ENCODE peak calls at places on chromosome X, in ten cellular contexts. One of them, this sample, is unnamed.

GRCh38 chrX:153766098-153766817 is 2.2 kb downstream of the PLXNB3 start:
- DNase-seq in lung: no peak
- DNase-seq in cardiac muscle cell: peak; percentile 13
- DNase-seq in heart right ventricle: no peak
- DNase-seq in Peyer's patch: no peak
- DNase-seq in hepatocyte: peak; percentile 72
- DNase-seq in fibroblast of lung: peak; percentile 76
- DNase-seq in suprapubic skin: no peak
- DNase-seq in heart left ventricle: no peak
- DNase-seq in upper lobe of left lung: no peak
- DNase-seq in this sample: peak; percentile 21

GRCh38 chrX:131745942-131746489 is 202.1 kb downstream of the OR13H1 start:
- DNase-seq in lung: no peak
- DNase-seq in cardiac muscle cell: no peak
- DNase-seq in heart right ventricle: no peak
- DNase-seq in Peyer's patch: no peak
- DNase-seq in hepatocyte: no peak
- DNase-seq in fibroblast of lung: no peak
- DNase-seq in suprapubic skin: no peak
- DNase-seq in heart left ventricle: no peak
- DNase-seq in upper lobe of left lung: no peak
- DNase-seq in this sample: no peak

GRCh38 chrX:140664939-140665338 is 44.6 kb upstream of the LINC00632 start:
- DNase-seq in lung: no peak
- DNase-seq in cardiac muscle cell: peak; percentile 10
- DNase-seq in heart right ventricle: no peak
- DNase-seq in Peyer's patch: no peak
- DNase-seq in hepatocyte: peak; percentile 13
- DNase-seq in fibroblast of lung: peak; percentile 26
- DNase-seq in suprapubic skin: no peak
- DNase-seq in heart left ventricle: no peak
- DNase-seq in upper lobe of left lung: no peak
- DNase-seq in this sample: no peak

GRCh38 chrX:45745479-45745878 is 544.8 kb upstream of the DIPK2B start:
- DNase-seq in lung: no peak
- DNase-seq in cardiac muscle cell: no peak
- DNase-seq in heart right ventricle: no peak
- DNase-seq in Peyer's patch: no peak
- DNase-seq in hepatocyte: no peak
- DNase-seq in fibroblast of lung: peak; percentile 57
- DNase-seq in suprapubic skin: no peak
- DNase-seq in heart left ventricle: no peak
- DNase-seq in upper lobe of left lung: no peak
- DNase-seq in this sample: no peak

GRCh38 chrX:101303790-101304189 is 12.7 kb upstream of the TAF7L start:
- DNase-seq in lung: no peak
- DNase-seq in cardiac muscle cell: no peak
- DNase-seq in heart right ventricle: no peak
- DNase-seq in Peyer's patch: no peak
- DNase-seq in hepatocyte: no peak
- DNase-seq in fibroblast of lung: no peak
- DNase-seq in suprapubic skin: no peak
- DNase-seq in heart left ventricle: no peak
- DNase-seq in upper lobe of left lung: no peak
- DNase-seq in this sample: no peak

GRCh38 chrX:21975242-21975641 is 34.7 kb downstream of the SMS start:
- DNase-seq in lung: no peak
- DNase-seq in cardiac muscle cell: no peak
- DNase-seq in heart right ventricle: no peak
- DNase-seq in Peyer's patch: no peak
- DNase-seq in hepatocyte: no peak
- DNase-seq in fibroblast of lung: no peak
- DNase-seq in suprapubic skin: no peak
- DNase-seq in heart left ventricle: no peak
- DNase-seq in upper lobe of left lung: no peak
- DNase-seq in this sample: no peak

GRCh38 chrX:39928704-39929439 is 168.9 kb downstream of the BCOR start:
- DNase-seq in lung: no peak
- DNase-seq in cardiac muscle cell: no peak
- DNase-seq in heart right ventricle: no peak
- DNase-seq in Peyer's patch: no peak
- DNase-seq in hepatocyte: no peak
- DNase-seq in fibroblast of lung: no peak
- DNase-seq in suprapubic skin: no peak
- DNase-seq in heart left ventricle: no peak
- DNase-seq in upper lobe of left lung: peak; percentile 53
- DNase-seq in this sample: no peak

GRCh38 chrX:111837226-111837625 is 38.8 kb upstream of the TRPC5OS start:
- DNase-seq in lung: no peak
- DNase-seq in cardiac muscle cell: peak; percentile 75
- DNase-seq in heart right ventricle: no peak
- DNase-seq in Peyer's patch: no peak
- DNase-seq in hepatocyte: no peak
- DNase-seq in fibroblast of lung: no peak
- DNase-seq in suprapubic skin: no peak
- DNase-seq in heart left ventricle: no peak
- DNase-seq in upper lobe of left lung: no peak
- DNase-seq in this sample: no peak

DNA sequence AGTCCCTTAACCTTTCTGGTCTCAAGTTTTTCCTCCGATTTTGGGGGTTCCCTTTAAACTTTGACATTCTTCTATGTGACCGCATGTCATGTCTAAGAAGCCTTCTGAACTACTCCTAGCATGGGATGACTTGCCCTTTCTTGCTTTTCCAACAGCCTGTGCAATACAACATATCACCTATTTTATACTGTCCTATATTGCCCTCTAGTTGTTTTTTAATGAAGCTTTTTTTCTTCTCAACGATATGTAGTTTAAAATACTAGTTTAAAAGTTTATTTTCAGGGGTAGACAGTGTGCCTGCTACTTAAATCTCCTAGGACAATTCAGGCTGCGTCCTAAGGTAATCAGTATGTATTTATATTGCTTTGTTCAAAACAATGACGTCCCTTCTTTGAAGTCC is 1.0 kb upstream of the IGBP1 start:
- DNase-seq in lung: no peak
- DNase-seq in cardiac muscle cell: no peak
- DNase-seq in heart right ventricle: no peak
- DNase-seq in Peyer's patch: no peak
- DNase-seq in hepatocyte: no peak
- DNase-seq in fibroblast of lung: no peak
- DNase-seq in suprapubic skin: no peak
- DNase-seq in heart left ventricle: no peak
- DNase-seq in upper lobe of left lung: no peak
- DNase-seq in this sample: no peak
- TF ChIP-seq CTCF in lung: no peak
- TF ChIP-seq CTCF in cardiac muscle cell: no peak
- TF ChIP-seq CTCF in heart right ventricle: no peak
- TF ChIP-seq CTCF in Peyer's patch: no peak
- TF ChIP-seq CTCF in hepatocyte: no peak
- TF ChIP-seq CTCF in fibroblast of lung: no peak
- TF ChIP-seq CTCF in suprapubic skin: no peak
- TF ChIP-seq CTCF in heart left ventricle: no peak
- TF ChIP-seq CTCF in upper lobe of left lung: no peak
- TF ChIP-seq CTCF in this sample: no peak

GRCh38 chrX:626745-627509 is 3.7 kb upstream of the SHOX start:
- DNase-seq in lung: no peak
- DNase-seq in cardiac muscle cell: no peak
- DNase-seq in heart right ventricle: no peak
- DNase-seq in Peyer's patch: no peak
- DNase-seq in hepatocyte: no peak
- DNase-seq in fibroblast of lung: no peak
- DNase-seq in suprapubic skin: no peak
- DNase-seq in heart left ventricle: no peak
- DNase-seq in upper lobe of left lung: no peak
- DNase-seq in this sample: no peak
- H3K27me3 ChIP-seq in lung: peaks cover 25% of the 10 kb centered on the region
- H3K27me3 ChIP-seq in cardiac muscle cell: peaks cover 89% of the 10 kb centered on the region
- H3K27me3 ChIP-seq in heart right ventricle: peaks cover 71% of the 10 kb centered on the region
- H3K27me3 ChIP-seq in Peyer's patch: no peaks in the 10 kb centered on the region
- H3K27me3 ChIP-seq in hepatocyte: peaks cover 84% of the 10 kb centered on the region
- H3K27me3 ChIP-seq in fibroblast of lung: no peaks in the 10 kb centered on the region
- H3K27me3 ChIP-seq in suprapubic skin: peaks cover 66% of the 10 kb centered on the region
- H3K27me3 ChIP-seq in heart left ventricle: peaks cover 72% of the 10 kb centered on the region
- H3K27me3 ChIP-seq in upper lobe of left lung: no peaks in the 10 kb centered on the region
- H3K27me3 ChIP-seq in this sample: peaks cover 50% of the 10 kb centered on the region

DNA sequence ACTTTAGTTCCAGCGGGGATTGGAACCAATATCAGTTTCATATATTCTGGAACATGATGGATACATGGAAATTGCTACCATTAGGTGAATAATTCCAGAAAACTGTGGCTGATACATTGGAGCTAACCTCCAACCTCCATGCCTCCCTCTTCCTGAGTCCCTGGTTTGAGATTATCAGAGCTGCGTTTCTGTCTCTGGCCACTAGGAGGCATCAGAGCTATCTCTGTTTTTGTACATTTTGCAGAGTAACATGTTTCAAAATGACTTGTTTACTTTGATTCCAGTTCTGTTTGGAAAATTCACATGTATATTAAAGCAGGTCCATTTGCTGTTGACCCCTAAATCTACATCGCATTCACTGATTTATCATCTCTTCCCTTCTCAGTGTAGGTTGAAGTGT is 2.4 kb upstream of the RAB40AL start:
- DNase-seq in lung: no peak
- DNase-seq in cardiac muscle cell: no peak
- DNase-seq in heart right ventricle: no peak
- DNase-seq in Peyer's patch: peak; percentile 61
- DNase-seq in hepatocyte: peak; percentile 12
- DNase-seq in fibroblast of lung: no peak
- DNase-seq in suprapubic skin: no peak
- DNase-seq in heart left ventricle: no peak
- DNase-seq in upper lobe of left lung: no peak
- DNase-seq in this sample: no peak
- TF ChIP-seq CTCF in lung: peak; percentile 34
- TF ChIP-seq CTCF in cardiac muscle cell: peak; percentile 63
- TF ChIP-seq CTCF in heart right ventricle: peak; percentile 48
- TF ChIP-seq CTCF in Peyer's patch: peak; percentile 35
- TF ChIP-seq CTCF in hepatocyte: peak; percentile 44
- TF ChIP-seq CTCF in fibroblast of lung: peak; percentile 73
- TF ChIP-seq CTCF in suprapubic skin: peak; percentile 30
- TF ChIP-seq CTCF in heart left ventricle: peak; percentile 56
- TF ChIP-seq CTCF in upper lobe of left lung: peak; percentile 23
- TF ChIP-seq CTCF in this sample: peak; percentile 69

DNA sequence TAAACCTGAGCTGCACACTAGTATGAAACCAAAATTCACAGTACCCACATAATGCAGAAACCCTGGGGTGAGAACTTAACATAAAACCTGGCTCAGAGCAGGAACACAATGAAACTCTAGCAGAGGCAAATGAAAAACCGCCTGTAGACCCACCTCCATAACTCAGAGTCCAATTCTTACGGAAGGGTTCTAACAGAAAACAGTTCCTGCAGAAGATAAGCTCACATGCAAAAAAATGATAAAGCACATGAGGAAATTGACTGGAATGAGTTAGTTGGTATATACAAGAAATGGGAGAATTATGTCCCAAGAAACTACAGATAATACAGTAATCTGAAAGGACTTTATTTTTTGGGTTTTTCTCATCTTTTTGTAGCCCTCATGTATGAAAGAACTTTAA is 14.7 kb downstream of the RTL9 start:
- DNase-seq in lung: no peak
- DNase-seq in cardiac muscle cell: no peak
- DNase-seq in heart right ventricle: no peak
- DNase-seq in Peyer's patch: no peak
- DNase-seq in hepatocyte: no peak
- DNase-seq in fibroblast of lung: no peak
- DNase-seq in suprapubic skin: no peak
- DNase-seq in heart left ventricle: no peak
- DNase-seq in upper lobe of left lung: no peak
- DNase-seq in this sample: no peak
- H3K27me3 ChIP-seq in lung: no peaks in the 10 kb centered on the region
- H3K27me3 ChIP-seq in cardiac muscle cell: no peaks in the 10 kb centered on the region
- H3K27me3 ChIP-seq in heart right ventricle: no peaks in the 10 kb centered on the region
- H3K27me3 ChIP-seq in Peyer's patch: no peaks in the 10 kb centered on the region
- H3K27me3 ChIP-seq in hepatocyte: no peaks in the 10 kb centered on the region
- H3K27me3 ChIP-seq in fibroblast of lung: no peaks in the 10 kb centered on the region
- H3K27me3 ChIP-seq in suprapubic skin: no peaks in the 10 kb centered on the region
- H3K27me3 ChIP-seq in heart left ventricle: no peaks in the 10 kb centered on the region
- H3K27me3 ChIP-seq in upper lobe of left lung: no peaks in the 10 kb centered on the region
- H3K27me3 ChIP-seq in this sample: peaks cover 2% of the 10 kb centered on the region

DNA sequence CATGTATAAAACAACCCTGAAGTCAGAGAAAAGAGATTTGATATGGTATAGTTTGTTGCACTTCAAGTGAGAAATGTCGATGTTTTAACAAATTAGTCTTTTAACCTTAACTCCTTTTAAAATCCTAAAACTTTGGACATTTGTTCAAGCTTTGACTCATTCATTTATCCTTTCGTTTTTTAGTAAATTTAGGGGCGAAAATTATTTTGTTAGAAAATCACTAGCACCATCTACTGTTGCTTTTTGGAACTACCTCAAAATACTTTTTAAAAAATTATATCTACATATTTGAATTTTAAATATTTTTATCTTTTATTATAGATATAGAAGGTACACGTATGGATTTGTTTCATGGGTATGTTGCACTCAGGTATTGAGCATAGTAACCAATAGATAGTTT is 165.1 kb upstream of the POF1B start:
- DNase-seq in lung: no peak
- DNase-seq in cardiac muscle cell: no peak
- DNase-seq in heart right ventricle: no peak
- DNase-seq in Peyer's patch: no peak
- DNase-seq in hepatocyte: no peak
- DNase-seq in fibroblast of lung: no peak
- DNase-seq in suprapubic skin: no peak
- DNase-seq in heart left ventricle: no peak
- DNase-seq in upper lobe of left lung: no peak
- DNase-seq in this sample: no peak
- TF ChIP-seq CTCF in lung: no peak
- TF ChIP-seq CTCF in cardiac muscle cell: peak; percentile 19
- TF ChIP-seq CTCF in heart right ventricle: peak; percentile 41
- TF ChIP-seq CTCF in Peyer's patch: peak; percentile 28
- TF ChIP-seq CTCF in hepatocyte: peak; percentile 61
- TF ChIP-seq CTCF in fibroblast of lung: no peak
- TF ChIP-seq CTCF in suprapubic skin: no peak
- TF ChIP-seq CTCF in heart left ventricle: peak; percentile 44
- TF ChIP-seq CTCF in upper lobe of left lung: no peak
- TF ChIP-seq CTCF in this sample: peak; percentile 29